ENCODE peak calls at places on chromosomes 3 and 15, in nine cellular contexts. X is DMS153; I is HL-60; H is WERI-Rb-1; E is stimulated activated effector memory CD8-positive, alpha-beta T cell treated with anti-CD3 and anti-CD28 coated beads, Interleukin-12 subunit alpha, Interleukin-12 subunit beta, amount 100 ng/mL, for 72 hours; Z is CD8-positive, alpha-beta T cell; A is stimulated activated CD4-positive, alpha-beta T cell treated with anti-CD3 and anti-CD28 coated beads, TNF-alpha, amount 100 ng/mL, for 4 hours; V is GM19239; W is HEK293T. B is an unnamed sample.

GRCh38 chr15:97124790-97125189 is 794.3 kb downstream of the NR2F2 start:
- DNase-seq in Z (no peak), H (no peak), V (no peak), A (no peak), I (no peak), X (no peak), E (no peak), W (no peak), B (no peak)

GRCh38 chr3:63576826-63577225 is 75.6 kb upstream of the SNTN start:
- DNase-seq in A (no peak), H (no peak), E (no peak), V (no peak), X (peak; percentile 95), Z (no peak), I (no peak), W (no peak), B (no peak)

GRCh38 chr15:31472636-31473383 is 146.2 kb downstream of the KLF13 start:
- DNase-seq in V (peak; percentile 86), Z (peak; percentile 54), A (no peak), H (no peak), I (no peak), X (no peak), E (peak; percentile 72), W (no peak), B (peak; percentile 31)

GRCh38 chr15:95018888-95019545 is 787.7 kb downstream of the MCTP2 start:
- DNase-seq in I (no peak), A (no peak), H (no peak), X (no peak), E (no peak), Z (no peak), W (no peak), V (no peak), B (peak; percentile 62)

GRCh38 chr3:82038536-82038935 is 277.1 kb upstream of the GBE1 start:
- DNase-seq in E (no peak), H (no peak), I (no peak), V (no peak), A (no peak), W (no peak), Z (no peak), X (peak; percentile 16), B (no peak)

GRCh38 chr3:27544372-27544865 is 60.2 kb upstream of the SLC4A7 start:
- DNase-seq in I (no peak), H (no peak), E (no peak), X (no peak), V (no peak), Z (no peak), A (no peak), W (no peak), B (peak; percentile 70)

GRCh38 chr15:25894371-25894902 is 31.3 kb upstream of the ATP10A start:
- DNase-seq in A (no peak), W (no peak), Z (no peak), V (no peak), H (no peak), E (no peak), I (no peak), X (no peak), B (no peak)

GRCh38 chr3:119195151-119195476 is 21.7 kb downstream of the UPK1B start:
- DNase-seq in V (no peak), A (no peak), W (no peak), E (no peak), I (no peak), H (no peak), Z (no peak), X (no peak), B (no peak)

GRCh38 chr3:140842984-140843649 is 98.5 kb upstream of the SLC25A36 start:
- DNase-seq in I (no peak), Z (no peak), V (peak; percentile 43), H (no peak), W (no peak), E (no peak), X (no peak), A (no peak), B (no peak)

GRCh38 chr3:157586293-157586692 is 83.1 kb upstream of the VEPH1 start:
- DNase-seq in A (no peak), W (no peak), X (no peak), H (no peak), V (no peak), Z (no peak), E (no peak), I (no peak), B (no peak)

GRCh38 chr3:53845103-53845880 is 927 bp downstream of the CHDH start:
- DNase-seq in V (peak; percentile 40), Z (no peak), X (no peak), W (peak; percentile 59), E (no peak), I (no peak), A (no peak), H (peak; percentile 39), B (peak; percentile 34)

GRCh38 chr3:196501316-196502064 is 2.1 kb downstream of the RNF168 start:
- DNase-seq in W (no peak), Z (no peak), I (no peak), H (no peak), A (no peak), V (no peak), E (no peak), X (no peak), B (peak; percentile 44)

GRCh38 chr3:128084675-128085021 is 32.4 kb downstream of the SEC61A1 start:
- DNase-seq in W (no peak), Z (no peak), H (no peak), V (no peak), A (no peak), E (no peak), I (no peak), X (no peak), B (peak; percentile 82)

GRCh38 chr3:187989458-187990153 is 164.4 kb upstream of the LPP start:
- DNase-seq in H (no peak), Z (no peak), A (no peak), E (peak; percentile 41), I (no peak), W (no peak), X (peak; percentile 91), V (no peak), B (no peak)

GRCh38 chr3:94513600-94513999 is 450.7 kb downstream of the NSUN3 start:
- DNase-seq in W (no peak), X (no peak), I (no peak), Z (no peak), E (no peak), V (no peak), H (no peak), A (no peak), B (no peak)

GRCh38 chr3:194773666-194774455 is 88.2 kb downstream of the FAM43A start:
- DNase-seq in Z (no peak), A (no peak), X (peak; percentile 44), V (no peak), E (no peak), H (no peak), I (no peak), W (no peak), B (no peak)

GRCh38 chr15:41979493-41980266 is 7.3 kb upstream of the EHD4 start:
- DNase-seq in W (no peak), V (no peak), E (no peak), A (no peak), I (no peak), H (no peak), X (no peak), Z (no peak), B (no peak)

GRCh38 chr15:75167588-75168076 is 34.0 kb upstream of the C15orf39 start:
- DNase-seq in I (no peak), Z (no peak), A (no peak), V (no peak), H (peak; percentile 49), W (no peak), E (no peak), X (no peak), B (peak; percentile 49)

GRCh38 chr3:124599779-124600693 is 130.2 kb upstream of the UMPS start:
- DNase-seq in E (no peak), I (no peak), Z (no peak), V (no peak), A (no peak), X (no peak), H (no peak), W (no peak), B (peak; percentile 92)

GRCh38 chr15:27495963-27496459 is 525.0 kb downstream of the GABRG3 start:
- DNase-seq in Z (no peak), E (no peak), W (no peak), A (no peak), V (no peak), H (no peak), X (no peak), I (no peak), B (no peak)

GRCh38 chr15:39787479-39787878 is 4.8 kb upstream of the FSIP1 start:
- DNase-seq in A (no peak), E (no peak), Z (no peak), W (no peak), H (no peak), X (no peak), I (no peak), V (no peak), B (peak; percentile 7)

GRCh38 chr3:104396974-104397669 is 969.6 kb upstream of the ALCAM start:
- DNase-seq in V (no peak), X (no peak), Z (no peak), W (no peak), H (no peak), E (no peak), A (no peak), I (no peak), B (peak; percentile 75)

B was measured in M059J.